ENCODE peak calls at places on chromosomes 16 and 17, in five cellular contexts. One of them, this sample, is unnamed.

GRCh38 chr16:8937803-8938202 is 25.9 kb downstream of the USP7 start:
- DNase-seq in GM04503: no peak
- DNase-seq in ascending aorta: no peak
- DNase-seq in germinal center: no peak
- DNase-seq in T-cell: no peak
- DNase-seq in this sample: no peak

GRCh38 chr17:50708050-50709000 is 611 bp upstream of the ANKRD40 start:
- DNase-seq in T-cell: no peak
- DNase-seq in ascending aorta: no peak
- DNase-seq in GM04503: no peak
- DNase-seq in germinal center: no peak
- DNase-seq in this sample: peak

GRCh38 chr16:84839956-84840355 is 20.2 kb downstream of the CRISPLD2 start:
- DNase-seq in ascending aorta: no peak
- DNase-seq in T-cell: no peak
- DNase-seq in germinal center: no peak
- DNase-seq in GM04503: no peak
- DNase-seq in this sample: no peak

GRCh38 chr16:2985457-2985856 is 5.2 kb upstream of the PKMYT1 start:
- DNase-seq in GM04503: no peak
- DNase-seq in T-cell: no peak
- DNase-seq in ascending aorta: no peak
- DNase-seq in germinal center: no peak
- DNase-seq in this sample: no peak

GRCh38 chr17:1764274-1764673 is 2.4 kb downstream of the SERPINF1 start:
- DNase-seq in GM04503: peak
- DNase-seq in germinal center: no peak
- DNase-seq in ascending aorta: peak
- DNase-seq in T-cell: peak
- DNase-seq in this sample: no peak

GRCh38 chr17:67390646-67391480 is 13.8 kb downstream of the PITPNC1 start:
- DNase-seq in germinal center: no peak
- DNase-seq in T-cell: peak
- DNase-seq in GM04503: peak
- DNase-seq in ascending aorta: peak
- DNase-seq in this sample: peak

GRCh38 chr17:44587339-44587738 is 30.1 kb downstream of the FZD2 start:
- DNase-seq in germinal center: no peak
- DNase-seq in GM04503: peak
- DNase-seq in ascending aorta: peak
- DNase-seq in T-cell: no peak
- DNase-seq in this sample: no peak

GRCh38 chr17:56110463-56111138 is 42.7 kb upstream of the ANKFN1 start:
- DNase-seq in ascending aorta: no peak
- DNase-seq in T-cell: no peak
- DNase-seq in GM04503: no peak
- DNase-seq in germinal center: no peak
- DNase-seq in this sample: no peak

GRCh38 chr17:69560987-69561441 is 146.5 kb downstream of the MAP2K6 start:
- DNase-seq in GM04503: no peak
- DNase-seq in T-cell: no peak
- DNase-seq in germinal center: no peak
- DNase-seq in ascending aorta: no peak
- DNase-seq in this sample: no peak